ENCODE peak calls at places on chromosomes 3 and 15, in six cellular contexts. One of them, this sample, is unnamed.

GRCh38 chr3:127064391-127065137 is 81.6 kb downstream of the PLXNA1 start:
- DNase-seq in IMR-90: peak
- DNase-seq in neuronal stem cell: no peak
- DNase-seq in trophoblast cell: peak
- DNase-seq in H1: no peak
- DNase-seq in mesenchymal stem cell: peak
- DNase-seq in this sample: no peak

GRCh38 chr3:100737334-100737733 is 28.0 kb downstream of the TFG start:
- DNase-seq in IMR-90: peak
- DNase-seq in neuronal stem cell: peak
- DNase-seq in trophoblast cell: peak
- DNase-seq in H1: no peak
- DNase-seq in mesenchymal stem cell: peak
- DNase-seq in this sample: no peak

GRCh38 chr3:43733459-43734384 is 43.0 kb downstream of the ABHD5 start:
- DNase-seq in IMR-90: peak
- DNase-seq in neuronal stem cell: no peak
- DNase-seq in trophoblast cell: no peak
- DNase-seq in H1: no peak
- DNase-seq in mesenchymal stem cell: peak
- DNase-seq in this sample: peak

GRCh38 chr15:57375827-57376694 is at the start of gene CGNL1:
- DNase-seq in IMR-90: no peak
- DNase-seq in neuronal stem cell: peak
- DNase-seq in trophoblast cell: peak
- DNase-seq in H1: no peak
- DNase-seq in mesenchymal stem cell: peak
- DNase-seq in this sample: peak

GRCh38 chr15:34642252-34642651 is 58.8 kb upstream of the GOLGA8B start:
- DNase-seq in IMR-90: no peak
- DNase-seq in neuronal stem cell: no peak
- DNase-seq in trophoblast cell: no peak
- DNase-seq in H1: no peak
- DNase-seq in mesenchymal stem cell: no peak
- DNase-seq in this sample: no peak

GRCh38 chr15:30043211-30043655 is 39.5 kb upstream of the GOLGA8J start:
- DNase-seq in IMR-90: peak
- DNase-seq in neuronal stem cell: no peak
- DNase-seq in trophoblast cell: no peak
- DNase-seq in H1: no peak
- DNase-seq in mesenchymal stem cell: peak
- DNase-seq in this sample: no peak

GRCh38 chr3:190000861-190001196 is 119.9 kb downstream of the P3H2 start:
- DNase-seq in IMR-90: no peak
- DNase-seq in neuronal stem cell: no peak
- DNase-seq in trophoblast cell: no peak
- DNase-seq in H1: no peak
- DNase-seq in mesenchymal stem cell: no peak
- DNase-seq in this sample: no peak

GRCh38 chr15:75081150-75081549 is 57.8 kb downstream of the PPCDC start:
- DNase-seq in IMR-90: no peak
- DNase-seq in neuronal stem cell: no peak
- DNase-seq in trophoblast cell: no peak
- DNase-seq in H1: no peak
- DNase-seq in mesenchymal stem cell: no peak
- DNase-seq in this sample: no peak

GRCh38 chr15:51585953-51586352 is 36.6 kb downstream of the DMXL2 start:
- DNase-seq in IMR-90: no peak
- DNase-seq in neuronal stem cell: no peak
- DNase-seq in trophoblast cell: peak
- DNase-seq in H1: no peak
- DNase-seq in mesenchymal stem cell: no peak
- DNase-seq in this sample: no peak

GRCh38 chr3:170999737-171000242 is 26.7 kb downstream of the SLC2A2 start:
- DNase-seq in IMR-90: peak
- DNase-seq in neuronal stem cell: no peak
- DNase-seq in trophoblast cell: peak
- DNase-seq in H1: no peak
- DNase-seq in mesenchymal stem cell: peak
- DNase-seq in this sample: no peak

GRCh38 chr15:98077186-98077585 is 116.7 kb downstream of the ARRDC4 start:
- DNase-seq in IMR-90: no peak
- DNase-seq in neuronal stem cell: no peak
- DNase-seq in trophoblast cell: peak
- DNase-seq in H1: no peak
- DNase-seq in mesenchymal stem cell: no peak
- DNase-seq in this sample: no peak

GRCh38 chr15:25887870-25888269 is 24.7 kb upstream of the ATP10A start:
- DNase-seq in IMR-90: no peak
- DNase-seq in neuronal stem cell: no peak
- DNase-seq in trophoblast cell: no peak
- DNase-seq in H1: no peak
- DNase-seq in mesenchymal stem cell: no peak
- DNase-seq in this sample: no peak

GRCh38 chr3:125145751-125146475 is 66.6 kb downstream of the SLC12A8 start:
- DNase-seq in IMR-90: no peak
- DNase-seq in neuronal stem cell: no peak
- DNase-seq in trophoblast cell: no peak
- DNase-seq in H1: no peak
- DNase-seq in mesenchymal stem cell: no peak
- DNase-seq in this sample: no peak

GRCh38 chr15:43249699-43250203 is 17.0 kb downstream of the TGM5 start:
- DNase-seq in IMR-90: peak
- DNase-seq in neuronal stem cell: no peak
- DNase-seq in trophoblast cell: peak
- DNase-seq in H1: no peak
- DNase-seq in mesenchymal stem cell: peak
- DNase-seq in this sample: no peak

GRCh38 chr3:129687586-129688125 is 81.2 kb upstream of the PLXND1 start:
- DNase-seq in IMR-90: no peak
- DNase-seq in neuronal stem cell: no peak
- DNase-seq in trophoblast cell: no peak
- DNase-seq in H1: no peak
- DNase-seq in mesenchymal stem cell: no peak
- DNase-seq in this sample: no peak

GRCh38 chr15:100721758-100722550 is 119.6 kb downstream of the ASB7 start:
- DNase-seq in IMR-90: peak
- DNase-seq in neuronal stem cell: no peak
- DNase-seq in trophoblast cell: peak
- DNase-seq in H1: no peak
- DNase-seq in mesenchymal stem cell: peak
- DNase-seq in this sample: peak

GRCh38 chr3:151431940-151432339 is 28.9 kb downstream of the IGSF10 start:
- DNase-seq in IMR-90: peak
- DNase-seq in neuronal stem cell: no peak
- DNase-seq in trophoblast cell: peak
- DNase-seq in H1: no peak
- DNase-seq in mesenchymal stem cell: peak
- DNase-seq in this sample: no peak

GRCh38 chr15:39430389-39430788 is 150.5 kb upstream of the THBS1 start:
- DNase-seq in IMR-90: no peak
- DNase-seq in neuronal stem cell: no peak
- DNase-seq in trophoblast cell: no peak
- DNase-seq in H1: no peak
- DNase-seq in mesenchymal stem cell: no peak
- DNase-seq in this sample: no peak

GRCh38 chr3:197333901-197334639 is 35.7 kb upstream of the DLG1 start:
- DNase-seq in IMR-90: no peak
- DNase-seq in neuronal stem cell: no peak
- DNase-seq in trophoblast cell: peak
- DNase-seq in H1: no peak
- DNase-seq in mesenchymal stem cell: no peak
- DNase-seq in this sample: no peak

GRCh38 chr3:46454209-46454595 is 10.5 kb downstream of the LTF start:
- DNase-seq in IMR-90: no peak
- DNase-seq in neuronal stem cell: no peak
- DNase-seq in trophoblast cell: no peak
- DNase-seq in H1: no peak
- DNase-seq in mesenchymal stem cell: no peak
- DNase-seq in this sample: no peak

GRCh38 chr3:12953201-12953712 is 111.9 kb upstream of the RPL32 start:
- DNase-seq in IMR-90: no peak
- DNase-seq in neuronal stem cell: no peak
- DNase-seq in trophoblast cell: no peak
- DNase-seq in H1: no peak
- DNase-seq in mesenchymal stem cell: no peak
- DNase-seq in this sample: no peak

GRCh38 chr15:67049351-67050044 is 15.9 kb upstream of the SMAD3 start:
- DNase-seq in IMR-90: peak
- DNase-seq in neuronal stem cell: no peak
- DNase-seq in trophoblast cell: peak
- DNase-seq in H1: no peak
- DNase-seq in mesenchymal stem cell: peak
- DNase-seq in this sample: no peak

GRCh38 chr3:98587654-98588532 is 5.5 kb downstream of the CPOX start:
- DNase-seq in IMR-90: peak
- DNase-seq in neuronal stem cell: no peak
- DNase-seq in trophoblast cell: peak
- DNase-seq in H1: no peak
- DNase-seq in mesenchymal stem cell: no peak
- DNase-seq in this sample: no peak
- H4K91ac ChIP-seq in IMR-90: no peak
- H4K91ac ChIP-seq in neuronal stem cell: no peak
- H4K91ac ChIP-seq in trophoblast cell: no peak
- H4K91ac ChIP-seq in H1: no peak
- H4K91ac ChIP-seq in mesenchymal stem cell: no peak
- H4K91ac ChIP-seq in this sample: no peak

GRCh38 chr3:193947636-193948035 is 188.3 kb upstream of the HES1 start:
- DNase-seq in IMR-90: no peak
- DNase-seq in neuronal stem cell: no peak
- DNase-seq in trophoblast cell: no peak
- DNase-seq in H1: no peak
- DNase-seq in mesenchymal stem cell: no peak
- DNase-seq in this sample: no peak

GRCh38 chr3:193945126-193945525 is 190.8 kb upstream of the HES1 start:
- DNase-seq in IMR-90: no peak
- DNase-seq in neuronal stem cell: no peak
- DNase-seq in trophoblast cell: no peak
- DNase-seq in H1: no peak
- DNase-seq in mesenchymal stem cell: no peak
- DNase-seq in this sample: no peak

GRCh38 chr3:193944161-193944884 is 191.6 kb upstream of the HES1 start:
- DNase-seq in IMR-90: no peak
- DNase-seq in neuronal stem cell: no peak
- DNase-seq in trophoblast cell: no peak
- DNase-seq in H1: no peak
- DNase-seq in mesenchymal stem cell: no peak
- DNase-seq in this sample: peak

GRCh38 chr3:193948459-193948858 is 187.5 kb upstream of the HES1 start:
- DNase-seq in IMR-90: no peak
- DNase-seq in neuronal stem cell: no peak
- DNase-seq in trophoblast cell: no peak
- DNase-seq in H1: no peak
- DNase-seq in mesenchymal stem cell: no peak
- DNase-seq in this sample: no peak

DNA sequence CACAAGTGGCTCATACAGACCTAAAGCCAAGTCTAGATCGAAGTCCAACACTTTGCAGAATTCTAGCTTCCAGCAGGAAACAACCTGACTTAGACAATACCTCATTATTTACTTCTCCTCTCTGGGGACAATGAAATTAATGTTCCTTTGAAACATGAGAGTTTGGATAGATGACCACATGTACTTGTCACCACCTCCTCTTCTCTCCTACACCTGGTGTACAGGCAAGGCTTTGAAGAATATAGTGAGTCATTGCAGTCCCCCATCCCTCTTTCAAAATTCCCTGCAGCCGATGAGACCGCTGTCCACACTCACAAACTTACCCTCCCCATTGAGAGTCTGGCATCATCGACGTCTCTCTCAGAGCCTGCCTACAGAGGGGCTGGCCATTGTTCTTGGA is 189.0 kb upstream of the HES1 start:
- DNase-seq in IMR-90: no peak
- DNase-seq in neuronal stem cell: no peak
- DNase-seq in trophoblast cell: no peak
- DNase-seq in H1: no peak
- DNase-seq in mesenchymal stem cell: no peak
- DNase-seq in this sample: no peak
- H4K91ac ChIP-seq in IMR-90: no peak
- H4K91ac ChIP-seq in neuronal stem cell: no peak
- H4K91ac ChIP-seq in trophoblast cell: no peak
- H4K91ac ChIP-seq in H1: no peak
- H4K91ac ChIP-seq in mesenchymal stem cell: no peak
- H4K91ac ChIP-seq in this sample: no peak

GRCh38 chr15:47937834-47938233 is 183.0 kb upstream of the SLC24A5 start:
- DNase-seq in IMR-90: no peak
- DNase-seq in neuronal stem cell: no peak
- DNase-seq in trophoblast cell: no peak
- DNase-seq in H1: no peak
- DNase-seq in mesenchymal stem cell: no peak
- DNase-seq in this sample: no peak
- H4K91ac ChIP-seq in IMR-90: no peak
- H4K91ac ChIP-seq in neuronal stem cell: no peak
- H4K91ac ChIP-seq in trophoblast cell: no peak
- H4K91ac ChIP-seq in H1: no peak
- H4K91ac ChIP-seq in mesenchymal stem cell: no peak
- H4K91ac ChIP-seq in this sample: no peak

DNA sequence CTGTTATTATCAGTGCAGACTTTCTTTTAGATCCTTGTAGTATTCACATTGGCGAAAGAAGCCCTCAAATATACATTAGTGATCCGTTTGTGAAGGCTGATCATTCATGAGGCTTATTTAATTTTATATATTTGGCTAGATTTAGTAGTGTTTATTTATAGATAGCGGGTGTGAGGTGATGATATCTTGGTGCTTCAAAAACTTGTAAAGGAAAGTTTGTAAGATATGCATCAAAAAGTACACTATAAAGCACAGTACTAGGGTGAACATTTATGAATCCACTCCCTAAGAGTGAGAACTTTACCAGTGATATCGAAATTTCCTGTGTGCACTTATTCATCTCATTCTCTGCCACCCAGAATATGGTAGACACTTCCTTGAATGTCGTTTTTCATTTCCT is 229.4 kb downstream of the MFSD1 start:
- DNase-seq in IMR-90: no peak
- DNase-seq in neuronal stem cell: no peak
- DNase-seq in trophoblast cell: no peak
- DNase-seq in H1: no peak
- DNase-seq in mesenchymal stem cell: no peak
- DNase-seq in this sample: no peak
- H4K91ac ChIP-seq in IMR-90: no peak
- H4K91ac ChIP-seq in neuronal stem cell: no peak
- H4K91ac ChIP-seq in trophoblast cell: no peak
- H4K91ac ChIP-seq in H1: no peak
- H4K91ac ChIP-seq in mesenchymal stem cell: no peak
- H4K91ac ChIP-seq in this sample: no peak